ENCODE peak calls at places on chromosomes 3 and 15, in eight cellular contexts. One of them, this sample, is unnamed. For H3K9me3, the result is how much of the 10 kb centered on the place peaks cover.

GRCh38 chr3:36804295-36805055 is 40.1 kb upstream of the DCLK3 start:
- DNase-seq in AG04450: no peak
- DNase-seq in stomach: no peak
- DNase-seq in HepG2: no peak
- DNase-seq in DND-41: peak
- DNase-seq in cardiac muscle cell: no peak
- DNase-seq in CD4-positive, alpha-beta memory T cell: no peak
- DNase-seq in A549: no peak
- DNase-seq in this sample: no peak

GRCh38 chr3:12371525-12372140 is 82.8 kb downstream of the PPARG start:
- DNase-seq in AG04450: peak
- DNase-seq in stomach: peak
- DNase-seq in HepG2: no peak
- DNase-seq in DND-41: no peak
- DNase-seq in cardiac muscle cell: no peak
- DNase-seq in CD4-positive, alpha-beta memory T cell: no peak
- DNase-seq in A549: no peak
- DNase-seq in this sample: no peak

GRCh38 chr15:55789066-55789660 is 46.2 kb upstream of the PRTG start:
- DNase-seq in AG04450: no peak
- DNase-seq in stomach: no peak
- DNase-seq in HepG2: no peak
- DNase-seq in DND-41: peak
- DNase-seq in cardiac muscle cell: no peak
- DNase-seq in CD4-positive, alpha-beta memory T cell: peak
- DNase-seq in A549: peak
- DNase-seq in this sample: no peak

GRCh38 chr15:80246425-80246894 is 5.6 kb downstream of the CTXND1 start:
- DNase-seq in AG04450: no peak
- DNase-seq in stomach: peak
- DNase-seq in HepG2: peak
- DNase-seq in DND-41: no peak
- DNase-seq in cardiac muscle cell: no peak
- DNase-seq in CD4-positive, alpha-beta memory T cell: no peak
- DNase-seq in A549: no peak
- DNase-seq in this sample: no peak

GRCh38 chr3:153528473-153528872 is 366.4 kb downstream of the RAP2B start:
- DNase-seq in AG04450: no peak
- DNase-seq in stomach: no peak
- DNase-seq in HepG2: no peak
- DNase-seq in DND-41: no peak
- DNase-seq in cardiac muscle cell: no peak
- DNase-seq in CD4-positive, alpha-beta memory T cell: no peak
- DNase-seq in A549: no peak
- DNase-seq in this sample: no peak

GRCh38 chr3:59247402-59247841 is 197.6 kb upstream of the CFAP20DC start:
- DNase-seq in AG04450: no peak
- DNase-seq in stomach: peak
- DNase-seq in HepG2: no peak
- DNase-seq in DND-41: no peak
- DNase-seq in cardiac muscle cell: no peak
- DNase-seq in CD4-positive, alpha-beta memory T cell: no peak
- DNase-seq in A549: no peak
- DNase-seq in this sample: peak

GRCh38 chr3:77935418-77935817 is 895.5 kb downstream of the ROBO2 start:
- DNase-seq in AG04450: no peak
- DNase-seq in stomach: no peak
- DNase-seq in HepG2: no peak
- DNase-seq in DND-41: no peak
- DNase-seq in cardiac muscle cell: no peak
- DNase-seq in CD4-positive, alpha-beta memory T cell: no peak
- DNase-seq in A549: no peak
- DNase-seq in this sample: no peak

GRCh38 chr3:15405448-15406050 is 21.8 kb downstream of the METTL6 start:
- DNase-seq in AG04450: peak
- DNase-seq in stomach: no peak
- DNase-seq in HepG2: peak
- DNase-seq in DND-41: peak
- DNase-seq in cardiac muscle cell: peak
- DNase-seq in CD4-positive, alpha-beta memory T cell: peak
- DNase-seq in A549: peak
- DNase-seq in this sample: peak

GRCh38 chr15:88218557-88219214 is 37.9 kb downstream of the NTRK3 start:
- DNase-seq in AG04450: no peak
- DNase-seq in stomach: no peak
- DNase-seq in HepG2: no peak
- DNase-seq in DND-41: no peak
- DNase-seq in cardiac muscle cell: no peak
- DNase-seq in CD4-positive, alpha-beta memory T cell: no peak
- DNase-seq in A549: no peak
- DNase-seq in this sample: no peak

GRCh38 chr3:159928692-159929091 is 59.9 kb upstream of the IL12A start:
- DNase-seq in AG04450: peak
- DNase-seq in stomach: no peak
- DNase-seq in HepG2: no peak
- DNase-seq in DND-41: no peak
- DNase-seq in cardiac muscle cell: no peak
- DNase-seq in CD4-positive, alpha-beta memory T cell: no peak
- DNase-seq in A549: peak
- DNase-seq in this sample: peak

GRCh38 chr3:10374311-10374710 is 53.4 kb upstream of the SEC13 start:
- DNase-seq in AG04450: no peak
- DNase-seq in stomach: no peak
- DNase-seq in HepG2: no peak
- DNase-seq in DND-41: no peak
- DNase-seq in cardiac muscle cell: no peak
- DNase-seq in CD4-positive, alpha-beta memory T cell: no peak
- DNase-seq in A549: no peak
- DNase-seq in this sample: no peak

GRCh38 chr3:89107461-89108035 is at the start of gene EPHA3:
- DNase-seq in AG04450: peak
- DNase-seq in stomach: peak
- DNase-seq in HepG2: peak
- DNase-seq in DND-41: no peak
- DNase-seq in cardiac muscle cell: peak
- DNase-seq in CD4-positive, alpha-beta memory T cell: peak
- DNase-seq in A549: peak
- DNase-seq in this sample: peak

GRCh38 chr3:89098964-89099585 is 8.3 kb upstream of the EPHA3 start:
- DNase-seq in AG04450: peak
- DNase-seq in stomach: peak
- DNase-seq in HepG2: peak
- DNase-seq in DND-41: peak
- DNase-seq in cardiac muscle cell: peak
- DNase-seq in CD4-positive, alpha-beta memory T cell: peak
- DNase-seq in A549: peak
- DNase-seq in this sample: peak

GRCh38 chr3:89108154-89108553 is 733 bp downstream of the EPHA3 start:
- DNase-seq in AG04450: no peak
- DNase-seq in stomach: no peak
- DNase-seq in HepG2: no peak
- DNase-seq in DND-41: no peak
- DNase-seq in cardiac muscle cell: no peak
- DNase-seq in CD4-positive, alpha-beta memory T cell: no peak
- DNase-seq in A549: no peak
- DNase-seq in this sample: no peak

DNA sequence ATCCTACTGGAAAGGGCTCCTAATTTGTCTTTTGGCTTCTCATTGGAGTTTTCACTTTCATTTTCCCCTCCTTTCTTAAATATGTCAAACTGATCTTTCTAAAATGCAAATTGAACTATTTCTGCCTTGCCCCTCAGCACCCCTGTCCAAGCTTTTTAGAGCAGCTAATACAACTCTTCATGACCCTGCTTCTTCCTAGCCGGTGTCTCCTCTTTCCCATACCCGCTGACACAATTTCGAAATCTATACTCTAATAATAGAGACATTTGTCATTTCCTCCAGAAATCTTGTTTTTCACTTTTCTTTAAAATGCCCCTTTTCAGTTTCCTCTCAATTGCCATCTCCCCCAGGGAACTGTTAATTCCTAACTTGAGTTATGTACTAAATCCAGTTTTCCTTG is 2.9 kb upstream of the EPHA3 start:
- DNase-seq in AG04450: no peak
- DNase-seq in stomach: no peak
- DNase-seq in HepG2: no peak
- DNase-seq in DND-41: no peak
- DNase-seq in cardiac muscle cell: no peak
- DNase-seq in CD4-positive, alpha-beta memory T cell: no peak
- DNase-seq in A549: no peak
- DNase-seq in this sample: no peak
- H3K9me3 ChIP-seq in AG04450: under half
- H3K9me3 ChIP-seq in stomach: under half
- H3K9me3 ChIP-seq in HepG2: under half
- H3K9me3 ChIP-seq in DND-41: under half
- H3K9me3 ChIP-seq in cardiac muscle cell: under half
- H3K9me3 ChIP-seq in CD4-positive, alpha-beta memory T cell: under half
- H3K9me3 ChIP-seq in A549: under half
- H3K9me3 ChIP-seq in this sample: under half

GRCh38 chr3:185789134-185789533 is 35.7 kb downstream of the IGF2BP2 start:
- DNase-seq in AG04450: no peak
- DNase-seq in stomach: no peak
- DNase-seq in HepG2: no peak
- DNase-seq in DND-41: no peak
- DNase-seq in cardiac muscle cell: no peak
- DNase-seq in CD4-positive, alpha-beta memory T cell: no peak
- DNase-seq in A549: no peak
- DNase-seq in this sample: no peak

GRCh38 chr3:185789891-185790830 is 34.7 kb downstream of the IGF2BP2 start:
- DNase-seq in AG04450: no peak
- DNase-seq in stomach: no peak
- DNase-seq in HepG2: no peak
- DNase-seq in DND-41: no peak
- DNase-seq in cardiac muscle cell: no peak
- DNase-seq in CD4-positive, alpha-beta memory T cell: no peak
- DNase-seq in A549: no peak
- DNase-seq in this sample: no peak

GRCh38 chr3:185786956-185787877 is 37.6 kb downstream of the IGF2BP2 start:
- DNase-seq in AG04450: no peak
- DNase-seq in stomach: no peak
- DNase-seq in HepG2: no peak
- DNase-seq in DND-41: no peak
- DNase-seq in cardiac muscle cell: no peak
- DNase-seq in CD4-positive, alpha-beta memory T cell: no peak
- DNase-seq in A549: no peak
- DNase-seq in this sample: no peak

GRCh38 chr3:185784317-185784716 is 40.5 kb downstream of the IGF2BP2 start:
- DNase-seq in AG04450: no peak
- DNase-seq in stomach: no peak
- DNase-seq in HepG2: no peak
- DNase-seq in DND-41: no peak
- DNase-seq in cardiac muscle cell: no peak
- DNase-seq in CD4-positive, alpha-beta memory T cell: no peak
- DNase-seq in A549: no peak
- DNase-seq in this sample: no peak

GRCh38 chr3:185788292-185788691 is 36.5 kb downstream of the IGF2BP2 start:
- DNase-seq in AG04450: no peak
- DNase-seq in stomach: no peak
- DNase-seq in HepG2: peak
- DNase-seq in DND-41: no peak
- DNase-seq in cardiac muscle cell: no peak
- DNase-seq in CD4-positive, alpha-beta memory T cell: no peak
- DNase-seq in A549: no peak
- DNase-seq in this sample: no peak
- H3K4me3 ChIP-seq in AG04450: no peak
- H3K4me3 ChIP-seq in stomach: no peak
- H3K4me3 ChIP-seq in HepG2: no peak
- H3K4me3 ChIP-seq in DND-41: no peak
- H3K4me3 ChIP-seq in cardiac muscle cell: no peak
- H3K4me3 ChIP-seq in CD4-positive, alpha-beta memory T cell: no peak
- H3K4me3 ChIP-seq in A549: no peak
- H3K4me3 ChIP-seq in this sample: no peak

GRCh38 chr3:47523310-47524073 is 10.0 kb upstream of the ELP6 start:
- DNase-seq in AG04450: no peak
- DNase-seq in stomach: no peak
- DNase-seq in HepG2: no peak
- DNase-seq in DND-41: no peak
- DNase-seq in cardiac muscle cell: no peak
- DNase-seq in CD4-positive, alpha-beta memory T cell: no peak
- DNase-seq in A549: no peak
- DNase-seq in this sample: no peak
- H3K9me3 ChIP-seq in AG04450: under half
- H3K9me3 ChIP-seq in stomach: under half
- H3K9me3 ChIP-seq in HepG2: under half
- H3K9me3 ChIP-seq in DND-41: under half
- H3K9me3 ChIP-seq in cardiac muscle cell: under half
- H3K9me3 ChIP-seq in CD4-positive, alpha-beta memory T cell: under half
- H3K9me3 ChIP-seq in A549: under half
- H3K9me3 ChIP-seq in this sample: under half

GRCh38 chr3:49867400-49867799 is 2.3 kb downstream of the CAMKV start:
- DNase-seq in AG04450: no peak
- DNase-seq in stomach: no peak
- DNase-seq in HepG2: no peak
- DNase-seq in DND-41: no peak
- DNase-seq in cardiac muscle cell: no peak
- DNase-seq in CD4-positive, alpha-beta memory T cell: no peak
- DNase-seq in A549: no peak
- DNase-seq in this sample: no peak

GRCh38 chr3:49867871-49868321 is 1.8 kb downstream of the CAMKV start:
- DNase-seq in AG04450: no peak
- DNase-seq in stomach: no peak
- DNase-seq in HepG2: peak
- DNase-seq in DND-41: peak
- DNase-seq in cardiac muscle cell: peak
- DNase-seq in CD4-positive, alpha-beta memory T cell: no peak
- DNase-seq in A549: peak
- DNase-seq in this sample: peak

GRCh38 chr3:49868951-49869454 is 703 bp downstream of the CAMKV start:
- DNase-seq in AG04450: no peak
- DNase-seq in stomach: no peak
- DNase-seq in HepG2: no peak
- DNase-seq in DND-41: no peak
- DNase-seq in cardiac muscle cell: no peak
- DNase-seq in CD4-positive, alpha-beta memory T cell: no peak
- DNase-seq in A549: no peak
- DNase-seq in this sample: no peak

GRCh38 chr3:49871536-49872157 is 1.9 kb upstream of the CAMKV start:
- DNase-seq in AG04450: no peak
- DNase-seq in stomach: no peak
- DNase-seq in HepG2: no peak
- DNase-seq in DND-41: no peak
- DNase-seq in cardiac muscle cell: no peak
- DNase-seq in CD4-positive, alpha-beta memory T cell: no peak
- DNase-seq in A549: no peak
- DNase-seq in this sample: no peak

DNA sequence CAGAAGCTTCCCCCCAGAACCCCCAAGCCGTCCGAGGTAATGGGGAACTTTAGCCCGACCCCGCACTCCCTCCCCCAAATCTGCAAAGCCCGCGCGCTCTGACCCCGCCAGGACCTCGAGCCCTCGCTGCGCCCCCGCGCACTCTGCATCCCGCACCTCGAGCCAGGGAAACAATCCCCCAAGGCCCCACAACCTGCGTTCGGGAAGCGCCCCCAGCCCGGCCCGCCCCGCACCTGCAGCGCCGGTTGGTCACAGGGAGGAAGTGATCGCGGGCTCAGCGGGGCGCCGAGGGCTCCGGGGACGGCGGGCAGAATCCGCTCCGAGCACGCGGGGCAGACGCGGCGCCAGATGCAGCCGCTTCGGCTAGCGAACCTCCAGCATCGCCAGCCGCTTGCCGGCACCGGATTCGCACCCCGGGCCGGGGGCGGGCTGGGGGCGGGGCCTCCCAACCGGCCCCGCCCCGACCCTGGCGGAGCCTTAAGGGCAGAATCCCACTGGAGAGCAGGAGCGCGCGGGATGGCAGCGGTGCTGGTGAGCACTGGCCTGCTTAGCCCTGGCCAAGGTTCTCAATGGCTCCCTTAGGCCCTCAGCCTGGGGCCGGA is at the start of gene CAMKV:
- DNase-seq in AG04450: no peak
- DNase-seq in stomach: no peak
- DNase-seq in HepG2: no peak
- DNase-seq in DND-41: peak
- DNase-seq in cardiac muscle cell: peak
- DNase-seq in CD4-positive, alpha-beta memory T cell: no peak
- DNase-seq in A549: no peak
- DNase-seq in this sample: peak
- H3K4me3 ChIP-seq in AG04450: peak
- H3K4me3 ChIP-seq in stomach: peak
- H3K4me3 ChIP-seq in HepG2: peak
- H3K4me3 ChIP-seq in DND-41: no peak
- H3K4me3 ChIP-seq in cardiac muscle cell: peak
- H3K4me3 ChIP-seq in CD4-positive, alpha-beta memory T cell: no peak
- H3K4me3 ChIP-seq in A549: peak
- H3K4me3 ChIP-seq in this sample: no peak